ENCODE peak calls at places on chromosomes 16 and 17, in eight cellular contexts. N is ecto neural progenitor cell; J is posterior cingulate gyrus; R is amygdala; H is stimulated activated effector memory CD8-positive, alpha-beta T cell treated with anti-CD3 and anti-CD28 coated beads, Interleukin-12 subunit alpha, Interleukin-12 subunit beta, amount 100 ng/mL, for 72 hours; V is stimulated activated CD4-positive, alpha-beta T cell treated with anti-CD3 and anti-CD28 coated beads, Interleukin-4, amount 100 ng/mL, for 1 hour; G is left kidney; U is CD8-positive, alpha-beta T cell. D is an unnamed sample.

GRCh38 chr17:68973098-68973929 is 18.1 kb upstream of the ABCA8 start:
- DNase-seq in G (peak), J (no peak), H (no peak), V (no peak), R (no peak), U (no peak), N (no peak), D (no peak)

GRCh38 chr17:48558731-48559608 is 14.1 kb upstream of the HOXB2 start:
- DNase-seq in V (no peak), J (no peak), U (no peak), H (no peak), G (no peak), N (no peak), R (no peak), D (no peak)

GRCh38 chr16:7316266-7316888 is 16.3 kb upstream of the RBFOX1 start:
- DNase-seq in H (no peak), U (no peak), J (no peak), G (peak), N (no peak), R (no peak), V (no peak), D (no peak)

GRCh38 chr16:57159447-57159846 is 26.4 kb downstream of the PSME3IP1 start:
- DNase-seq in R (no peak), V (no peak), J (no peak), N (no peak), U (no peak), G (no peak), H (no peak), D (no peak)

GRCh38 chr16:23701045-23701444 is 12.0 kb downstream of the ERN2 start:
- DNase-seq in U (no peak), G (no peak), N (no peak), R (no peak), V (no peak), J (peak), H (no peak), D (no peak)

GRCh38 chr17:40457369-40457768 is 14.1 kb downstream of the IGFBP4 start:
- DNase-seq in G (no peak), H (no peak), U (no peak), N (no peak), V (no peak), J (no peak), R (no peak), D (no peak)

GRCh38 chr16:67767953-67768352 is 38.4 kb downstream of the RANBP10 start:
- DNase-seq in J (peak), U (no peak), N (no peak), H (no peak), G (no peak), V (no peak), R (no peak), D (no peak)

GRCh38 chr17:17564896-17565295 is 26.6 kb downstream of the PEMT start:
- DNase-seq in R (no peak), V (no peak), H (no peak), U (no peak), J (no peak), G (no peak), N (peak), D (no peak)

GRCh38 chr17:59766486-59766885 is 59.0 kb downstream of the VMP1 start:
- DNase-seq in J (no peak), H (no peak), R (no peak), V (no peak), N (no peak), U (no peak), G (no peak), D (no peak)

GRCh38 chr16:88783391-88784073 is 1.5 kb downstream of the PIEZO1 start:
- DNase-seq in G (no peak), V (no peak), U (no peak), N (no peak), R (peak), J (peak), H (no peak), D (no peak)

GRCh38 chr16:88013766-88014165 is 62.5 kb downstream of the BANP start:
- DNase-seq in U (no peak), H (no peak), V (no peak), R (no peak), G (no peak), N (no peak), J (no peak), D (no peak)

GRCh38 chr16:56301391-56301850 is 110.1 kb downstream of the GNAO1 start:
- DNase-seq in R (peak), H (no peak), G (no peak), N (no peak), U (no peak), V (no peak), J (peak), D (no peak)

GRCh38 chr17:64273006-64273405 is 9.9 kb upstream of the TEX2 start:
- DNase-seq in R (no peak), N (no peak), G (no peak), J (no peak), U (no peak), H (no peak), V (no peak), D (no peak)

GRCh38 chr17:83148317-83149044 is 69.1 kb downstream of the METRNL start:
- DNase-seq in U (no peak), V (no peak), G (no peak), H (no peak), N (no peak), R (no peak), J (no peak), D (no peak)

GRCh38 chr16:87056083-87056482 is 261.1 kb downstream of the C16orf95 start:
- DNase-seq in U (no peak), V (no peak), J (no peak), H (no peak), G (no peak), R (no peak), N (no peak), D (no peak)

GRCh38 chr17:47276444-47276843 is 22.8 kb downstream of the ITGB3 start:
- DNase-seq in G (peak), J (no peak), V (no peak), U (no peak), H (no peak), R (no peak), N (no peak), D (no peak)

GRCh38 chr17:147796-148740 is 10.7 kb downstream of the SCGB1C2 start:
- DNase-seq in H (no peak), U (no peak), G (no peak), N (no peak), J (peak), V (no peak), R (no peak), D (peak)

GRCh38 chr17:72150632-72151460 is 30.0 kb downstream of the SOX9 start:
- DNase-seq in R (peak), V (no peak), N (no peak), G (no peak), H (no peak), J (no peak), U (no peak), D (no peak)

GRCh38 chr16:175145-175949 is 1.1 kb upstream of the HBA1 start:
- DNase-seq in V (no peak), N (no peak), U (no peak), H (no peak), R (no peak), J (no peak), G (no peak), D (no peak)

GRCh38 chr17:74008196-74008595 is 195.3 kb upstream of the RPL38 start:
- DNase-seq in R (no peak), H (no peak), G (peak), N (no peak), V (peak), J (no peak), U (no peak), D (no peak)

GRCh38 chr16:59878999-59879398 is 1144.9 kb upstream of the GOT2 start:
- DNase-seq in V (no peak), N (no peak), R (no peak), J (no peak), H (no peak), G (no peak), U (no peak), D (no peak)

GRCh38 chr16:86029131-86029741 is 130.3 kb downstream of the IRF8 start:
- DNase-seq in J (peak), H (no peak), U (no peak), G (peak), N (peak), V (no peak), R (peak), D (no peak)

GRCh38 chr17:63703029-63703428 is 3.1 kb upstream of the LIMD2 start:
- DNase-seq in N (peak), U (no peak), V (no peak), G (no peak), R (no peak), J (no peak), H (no peak), D (no peak)

GRCh38 chr17:9363440-9364350 is 211.9 kb downstream of the STX8 start:
- DNase-seq in G (no peak), R (no peak), V (no peak), J (no peak), H (no peak), U (no peak), N (no peak), D (no peak)

GRCh38 chr17:38559025-38559879 is 46.5 kb downstream of the SRCIN1 start:
- DNase-seq in R (peak), U (peak), V (peak), G (peak), J (peak), H (peak), N (peak), D (peak)

GRCh38 chr16:70586731-70587130 is 59.6 kb upstream of the IL34 start:
- DNase-seq in J (no peak), V (no peak), G (no peak), N (no peak), R (no peak), U (no peak), H (no peak), D (no peak)

GRCh38 chr17:77366558-77367245 is 225.9 kb downstream of the SEC14L1 start:
- DNase-seq in J (peak), G (peak), N (no peak), H (no peak), R (no peak), U (no peak), V (no peak), D (no peak)

GRCh38 chr17:64309710-64310109 is 46.6 kb upstream of the TEX2 start:
- DNase-seq in N (no peak), U (no peak), G (no peak), R (no peak), V (no peak), H (no peak), J (no peak), D (no peak)

GRCh38 chr16:66918803-66919568 is at the start of gene CDH16:
- DNase-seq in H (no peak), R (no peak), J (no peak), U (no peak), N (no peak), G (peak), V (no peak), D (no peak)

D was measured in T-helper 1 cell.